ENCODE peak calls at places on chromosomes 11 and 22, in six cellular contexts. P, U, T, I, G and X are unnamed samples.
A peak's percentile ranks its signal among the peaks of the same experiment; 100 is the strongest.

GRCh38 chr11:79325851-79326250 is 115.0 kb downstream of the TENM4 start:
- DNase-seq in T (no peak), U (no peak), I (no peak), P (no peak), G (no peak), X (no peak)

GRCh38 chr11:75014129-75014528 is 25.4 kb downstream of the NEU3 start:
- DNase-seq in G (no peak), T (peak; percentile 55), P (no peak), I (no peak), U (no peak), X (peak; percentile 77)

GRCh38 chr11:65743928-65744698 is 23.5 kb upstream of the RNASEH2C start:
- DNase-seq in I (no peak), U (peak; percentile 62), G (peak; percentile 62), T (peak; percentile 25), P (no peak), X (no peak)

GRCh38 chr11:41479179-41479578 is 19.7 kb upstream of the LRRC4C start:
- DNase-seq in U (no peak), I (no peak), T (no peak), G (no peak), P (no peak), X (no peak)

GRCh38 chr11:71322192-71322735 is 69.9 kb upstream of the SHANK2 start:
- DNase-seq in I (no peak), G (no peak), P (peak; percentile 31), T (no peak), U (no peak), X (no peak)

GRCh38 chr22:42376721-42377177 is 55.5 kb downstream of the NFAM1 start:
- DNase-seq in I (peak; percentile 73), U (no peak), G (no peak), P (peak; percentile 83), T (peak; percentile 89), X (no peak)

GRCh38 chr11:47020793-47021624 is 84.4 kb downstream of the CSTPP1 start:
- DNase-seq in G (no peak), I (no peak), P (no peak), U (no peak), T (peak; percentile 49), X (no peak)

GRCh38 chr11:100883860-100884259 is 196.8 kb downstream of the ARHGAP42 start:
- DNase-seq in U (no peak), G (no peak), I (no peak), P (no peak), T (no peak), X (no peak)

GRCh38 chr11:44333271-44334218 is 23.6 kb upstream of the ALX4 start:
- DNase-seq in U (peak; percentile 8), T (no peak), G (no peak), I (no peak), P (no peak), X (no peak)

GRCh38 chr11:68683086-68683951 is 1.0 kb upstream of the GAL start:
- DNase-seq in G (no peak), I (no peak), T (no peak), P (no peak), U (no peak), X (no peak)

GRCh38 chr11:62988281-62988680 is 3.5 kb upstream of the SLC22A6 start:
- DNase-seq in T (no peak), G (no peak), I (no peak), U (no peak), P (no peak), X (no peak)

GRCh38 chr11:65560555-65561418 is 2.6 kb upstream of the LTBP3 start:
- DNase-seq in G (peak; percentile 77), I (peak; percentile 73), P (no peak), U (no peak), T (peak; percentile 44), X (no peak)

GRCh38 chr11:65576867-65577755 is 1.3 kb downstream of the EHBP1L1 start:
- DNase-seq in T (peak; percentile 59), I (no peak), U (no peak), G (no peak), P (peak; percentile 94), X (no peak)

GRCh38 chr11:40293655-40294342 is 1165.7 kb downstream of the LRRC4C start:
- DNase-seq in G (peak; percentile 99), P (no peak), I (peak; percentile 70), T (peak; percentile 96), U (no peak), X (peak; percentile 69)

GRCh38 chr22:43839781-43840180 is 22.5 kb downstream of the SULT4A1 start:
- DNase-seq in P (no peak), T (no peak), G (no peak), U (no peak), I (no peak), X (no peak)

GRCh38 chr11:66037327-66037726 is 11.0 kb upstream of the CATSPER1 start:
- DNase-seq in I (no peak), T (no peak), G (no peak), P (no peak), U (no peak), X (no peak)

GRCh38 chr22:50185384-50186087 is at the start of gene TRABD:
- DNase-seq in G (peak; percentile 95), P (peak; percentile 96), U (peak; percentile 70), I (peak; percentile 65), T (peak; percentile 88), X (peak; percentile 56)

GRCh38 chr22:50014655-50015401 is 2.3 kb upstream of the IL17REL start:
- DNase-seq in G (no peak), T (no peak), I (no peak), P (peak; percentile 70), U (no peak), X (no peak)

GRCh38 chr22:40200795-40201194 is 23.1 kb downstream of the TNRC6B start:
- DNase-seq in T (no peak), U (no peak), P (no peak), G (no peak), I (no peak), X (no peak)

GRCh38 chr11:30617762-30618161 is 31.6 kb upstream of the MPPED2 start:
- DNase-seq in P (no peak), T (no peak), I (no peak), U (no peak), G (no peak), X (no peak)

DNA sequence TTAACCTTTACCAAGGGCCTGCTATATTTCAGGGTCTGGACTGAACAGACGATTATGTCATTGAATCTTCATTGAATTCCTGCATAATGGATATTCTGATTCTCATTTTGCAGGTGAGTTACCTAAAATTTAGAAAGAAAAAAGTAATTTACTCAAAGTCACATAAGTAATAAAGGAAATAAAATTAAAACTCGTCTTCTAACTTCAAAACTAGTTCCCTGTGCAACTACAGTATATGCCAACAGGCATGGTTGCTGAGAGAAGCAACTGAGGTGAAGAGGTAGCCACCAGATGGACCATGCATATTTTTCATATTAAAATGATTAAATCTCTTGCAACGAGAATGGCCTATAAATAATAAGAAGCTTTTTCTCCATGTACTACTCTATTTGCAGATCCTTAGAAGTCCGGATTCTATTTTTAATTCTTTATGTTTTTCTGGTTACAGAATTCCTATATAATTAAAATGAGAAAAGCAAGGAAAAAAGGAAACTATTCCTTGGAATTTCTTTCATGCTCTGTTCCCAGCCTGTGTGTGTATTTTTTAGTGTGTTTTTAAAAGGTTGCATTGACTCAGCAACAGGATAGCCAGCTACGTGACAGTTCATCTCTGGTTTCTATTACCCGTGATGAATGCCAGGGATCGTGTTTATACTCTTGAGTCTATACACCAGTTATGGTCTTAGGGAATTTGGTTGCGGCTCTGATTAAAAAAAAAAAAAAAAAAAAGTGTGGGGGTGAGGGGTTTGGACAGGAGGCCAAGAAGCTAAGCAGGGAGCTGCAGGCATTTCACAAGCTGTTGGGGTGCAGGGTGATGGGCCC is 186.8 kb downstream of the ETS1 start:
- DNase-seq in U (no peak), T (peak; percentile 47), G (no peak), I (no peak), P (no peak), X (no peak)
- H3K4me3 ChIP-seq in U (no peak overlapping the region), T (no peak overlapping the region), G (no peak overlapping the region), I (no peak overlapping the region), P (no peak overlapping the region), X (no peak overlapping the region)

DNA sequence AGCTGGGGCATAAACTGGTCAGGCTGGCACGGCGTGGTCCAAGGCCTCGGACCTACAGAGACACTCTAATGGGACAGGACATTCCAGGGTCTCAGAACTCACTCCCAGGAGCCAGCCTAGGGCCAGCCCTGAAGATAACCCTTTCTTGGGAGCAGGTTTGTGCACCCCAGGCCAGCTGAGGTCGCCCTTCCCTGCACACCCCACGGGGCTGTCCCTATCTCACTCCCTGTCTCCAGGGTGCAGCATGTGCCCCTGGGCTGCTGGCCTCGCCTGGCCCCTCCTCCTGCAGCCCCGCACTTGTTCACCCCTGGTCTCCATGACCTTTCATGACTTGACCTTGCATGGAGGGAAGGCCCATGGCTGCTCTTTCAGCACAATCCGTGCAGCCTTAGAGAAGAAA is 1321.8 kb downstream of the BRD1 start:
- DNase-seq in I (no peak), G (no peak), U (no peak), T (no peak), P (no peak), X (no peak)
- H3K27ac ChIP-seq in I (no peak overlapping the region), G (no peak overlapping the region), U (no peak overlapping the region), T (no peak overlapping the region), P (no peak overlapping the region), X (no peak overlapping the region)

GRCh38 chr11:120168108-120168959 is 30.4 kb upstream of the TRIM29 start:
- DNase-seq in I (peak; percentile 4), T (peak; percentile 32), U (no peak), G (no peak), P (no peak), X (no peak)

GRCh38 chr11:120170741-120171261 is 32.9 kb upstream of the TRIM29 start:
- DNase-seq in I (peak; percentile 3), U (no peak), P (no peak), G (no peak), T (no peak), X (no peak)

GRCh38 chr11:120167659-120168058 is 29.7 kb upstream of the TRIM29 start:
- DNase-seq in P (no peak), I (no peak), G (no peak), U (no peak), T (no peak), X (no peak)

GRCh38 chr11:120169981-120170698 is 32.2 kb upstream of the TRIM29 start:
- DNase-seq in T (no peak), I (peak; percentile 4), P (no peak), G (no peak), U (no peak), X (no peak)

GRCh38 chr11:120168960-120169681 is 31.2 kb upstream of the TRIM29 start:
- DNase-seq in G (peak; percentile 78), P (peak; percentile 87), I (peak; percentile 45), T (peak; percentile 56), U (no peak), X (no peak)
- TF ChIP-seq CTCF in G (peak; percentile 81), P (peak; percentile 95), I (peak; percentile 95), T (peak; percentile 35), U (peak; percentile 80), X (peak; percentile 62)

DNA sequence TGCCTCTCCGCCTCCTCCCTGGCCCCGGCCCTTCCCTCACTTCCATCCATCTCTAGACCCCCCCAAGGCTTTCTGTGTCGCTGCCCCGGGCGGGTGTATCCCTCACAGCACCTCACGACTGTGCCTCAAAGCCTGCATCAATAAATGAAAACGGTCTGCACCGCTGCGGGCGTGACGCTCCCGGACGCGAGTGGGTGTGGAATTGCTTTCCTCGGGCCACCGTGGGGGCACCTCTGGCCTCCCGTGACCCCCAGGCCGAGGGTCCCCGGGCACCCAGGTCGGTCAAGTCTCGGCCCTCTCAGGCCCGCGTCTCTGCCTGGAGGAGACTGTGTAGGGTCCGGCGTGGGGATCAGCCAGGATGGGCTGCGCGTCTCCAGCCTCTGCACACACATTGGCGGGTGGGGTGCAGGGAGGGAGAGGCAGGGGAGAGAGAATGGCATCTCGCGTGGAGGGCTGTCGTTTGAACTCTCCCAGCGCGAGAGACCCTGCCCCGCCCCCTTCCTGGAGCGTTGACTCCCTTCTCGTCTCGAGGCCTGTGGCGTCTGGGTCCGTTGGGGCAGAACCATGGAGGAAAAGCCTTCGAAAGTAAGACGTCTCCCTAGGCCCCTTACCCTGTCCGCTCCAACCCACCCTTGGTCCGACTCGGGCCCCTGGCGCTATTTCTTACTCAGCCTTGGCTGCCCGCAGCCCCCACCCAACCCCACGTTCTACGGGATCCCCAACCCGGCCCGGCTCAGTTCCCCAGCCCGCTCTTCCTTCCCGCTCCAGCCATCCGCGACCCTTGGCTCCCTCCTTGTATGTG is at the start of gene CATSPERZ:
- DNase-seq in P (no peak), I (no peak), T (no peak), U (no peak), G (no peak), X (no peak)
- H3K4me3 ChIP-seq in P (peak within 1 kb of the TSS; percentile 25), I (peak within 1 kb of the TSS; percentile 31), T (no peak within 1 kb of the TSS), U (peak within 1 kb of the TSS; percentile 54), G (peak within 1 kb of the TSS; percentile 38), X (peak within 1 kb of the TSS; percentile 31)